ENCODE peak calls at places on chromosomes 4 and X, in seven cellular contexts. R is fibroblast of pulmonary artery; U is GM12891; L is left colon; I is left ventricle myocardium inferior; O is T-helper 2 cell; Q is CD4-positive, alpha-beta memory T cell. Z is an unnamed sample.

GRCh38 chrX:31333181-31333831 is 261.5 kb upstream of the FTHL17 start:
- DNase-seq in R (peak; percentile 83), U (no peak), L (no peak), I (no peak), O (no peak), Q (no peak), Z (no peak)

GRCh38 chrX:141642979-141643378 is 53.5 kb downstream of the SPANXA2 start:
- DNase-seq in R (peak; percentile 15), U (no peak), L (no peak), I (no peak), O (no peak), Q (no peak), Z (no peak)

GRCh38 chrX:46447384-46447783 is 97.8 kb downstream of the ZNF674 start:
- DNase-seq in R (peak; percentile 23), U (peak; percentile 7), L (no peak), I (no peak), O (no peak), Q (no peak), Z (peak; percentile 20)

GRCh38 chrX:10246846-10247245 is 90.1 kb downstream of the CLCN4 start:
- DNase-seq in R (no peak), U (no peak), L (no peak), I (no peak), O (no peak), Q (no peak), Z (no peak)

GRCh38 chr4:8912089-8912455 is 40.4 kb upstream of the HMX1 start:
- DNase-seq in R (no peak), U (no peak), L (no peak), I (no peak), O (no peak), Q (no peak), Z (no peak)

GRCh38 chr4:98630804-98631454 is 27.5 kb downstream of the TSPAN5 start:
- DNase-seq in R (no peak), U (no peak), L (no peak), I (no peak), O (no peak), Q (no peak), Z (no peak)

GRCh38 chr4:128107766-128108165 is 46.7 kb downstream of the LARP1B start:
- DNase-seq in R (peak; percentile 15), U (no peak), L (no peak), I (no peak), O (no peak), Q (no peak), Z (no peak)

GRCh38 chr4:1130318-1131186 is 17.2 kb upstream of the RNF212 start:
- DNase-seq in R (peak; percentile 86), U (peak; percentile 49), L (peak; percentile 62), I (peak; percentile 44), O (peak; percentile 61), Q (peak; percentile 83), Z (peak; percentile 85)

GRCh38 chr4:139959398-139959797 is 194.6 kb downstream of the MAML3 start:
- DNase-seq in R (no peak), U (no peak), L (no peak), I (no peak), O (no peak), Q (no peak), Z (no peak)

GRCh38 chrX:17242470-17242869 is 132.5 kb upstream of the NHS start:
- DNase-seq in R (peak; percentile 60), U (no peak), L (peak; percentile 18), I (no peak), O (no peak), Q (peak; percentile 29), Z (no peak)

GRCh38 chrX:41561045-41561444 is 113.9 kb downstream of the NYX start:
- DNase-seq in R (peak; percentile 91), U (peak; percentile 4), L (no peak), I (no peak), O (no peak), Q (peak; percentile 27), Z (no peak)

GRCh38 chr4:54005475-54005874 is 58.9 kb downstream of the CHIC2 start:
- DNase-seq in R (peak; percentile 47), U (no peak), L (no peak), I (no peak), O (no peak), Q (no peak), Z (no peak)

GRCh38 chr4:138308421-138308820 is 66.3 kb upstream of the SLC7A11 start:
- DNase-seq in R (peak; percentile 41), U (no peak), L (no peak), I (no peak), O (no peak), Q (no peak), Z (no peak)

GRCh38 chrX:133881011-133881410 is 104.4 kb downstream of the GPC3 start:
- DNase-seq in R (no peak), U (no peak), L (no peak), I (no peak), O (no peak), Q (no peak), Z (no peak)

GRCh38 chr4:110196206-110196870 is 2.1 kb downstream of the ELOVL6 start:
- DNase-seq in R (no peak), U (peak; percentile 29), L (peak; percentile 68), I (peak; percentile 51), O (no peak), Q (no peak), Z (peak; percentile 84)

GRCh38 chrX:103446665-103447302 is 70.4 kb downstream of the BEX3 start:
- DNase-seq in R (peak; percentile 51), U (no peak), L (no peak), I (no peak), O (no peak), Q (no peak), Z (no peak)

GRCh38 chrX:71067727-71068051 is 445 bp downstream of the SNX12 start:
- DNase-seq in R (no peak), U (no peak), L (no peak), I (no peak), O (no peak), Q (no peak), Z (no peak)

GRCh38 chrX:19728915-19729314 is 158.5 kb downstream of the SH3KBP1 start:
- DNase-seq in R (no peak), U (no peak), L (no peak), I (no peak), O (no peak), Q (no peak), Z (no peak)

GRCh38 chr4:26878729-26879415 is 18.2 kb downstream of the STIM2 start:
- DNase-seq in R (peak; percentile 18), U (no peak), L (no peak), I (no peak), O (no peak), Q (no peak), Z (no peak)

GRCh38 chr4:75858721-75859120 is 43.5 kb downstream of the PPEF2 start:
- DNase-seq in R (no peak), U (no peak), L (no peak), I (no peak), O (no peak), Q (no peak), Z (no peak)

GRCh38 chr4:139532951-139533350 is 23.1 kb downstream of the SETD7 start:
- DNase-seq in R (no peak), U (no peak), L (no peak), I (no peak), O (no peak), Q (no peak), Z (no peak)

GRCh38 chr4:141576585-141577110 is 59.7 kb upstream of the IL15 start:
- DNase-seq in R (no peak), U (no peak), L (no peak), I (no peak), O (no peak), Q (no peak), Z (no peak)

GRCh38 chr4:6460876-6461275 is 11.5 kb downstream of the PPP2R2C start:
- DNase-seq in R (no peak), U (no peak), L (no peak), I (no peak), O (no peak), Q (no peak), Z (no peak)

Z was measured in pancreas.